ENCODE peak calls at places on chromosomes 12 and 14, in nine cellular contexts. One of them, this sample, is unnamed.

GRCh38 chr14:73886449-73887115 is at the start of gene ZNF410:
- ATAC-seq in heart left ventricle: peak
- ATAC-seq in A549: peak
- ATAC-seq in body of pancreas: peak
- ATAC-seq in naive B cell: peak
- ATAC-seq in activated naive CD8-positive, alpha-beta T cell treated with anti-CD3 and anti-CD28 coated beads, Interleukin-2, amount 10 ng/mL, durations not matched to agents 7 days and 5 days: peak
- ATAC-seq in activated CD8-positive, alpha-beta T cell treated with anti-CD3 and anti-CD28 coated beads, Interleukin-2, amount 10 ng/mL, durations not matched to agents 7 days and 5 days: peak
- ATAC-seq in left lung: peak
- ATAC-seq in CD4-positive, CD25-positive, alpha-beta regulatory T cell: peak
- ATAC-seq in this sample: peak

GRCh38 chr14:54435500-54435981 is 5.6 kb downstream of the CNIH1 start:
- ATAC-seq in naive B cell: no peak
- ATAC-seq in activated CD8-positive, alpha-beta T cell treated with anti-CD3 and anti-CD28 coated beads, Interleukin-2, amount 10 ng/mL, durations not matched to agents 7 days and 5 days: peak
- ATAC-seq in heart left ventricle: no peak
- ATAC-seq in CD4-positive, CD25-positive, alpha-beta regulatory T cell: peak
- ATAC-seq in A549: no peak
- ATAC-seq in left lung: peak
- ATAC-seq in body of pancreas: no peak
- ATAC-seq in activated naive CD8-positive, alpha-beta T cell treated with anti-CD3 and anti-CD28 coated beads, Interleukin-2, amount 10 ng/mL, durations not matched to agents 7 days and 5 days: peak
- ATAC-seq in this sample: no peak

GRCh38 chr12:128098725-128099124 is 168.2 kb upstream of the TMEM132C start:
- ATAC-seq in activated naive CD8-positive, alpha-beta T cell treated with anti-CD3 and anti-CD28 coated beads, Interleukin-2, amount 10 ng/mL, durations not matched to agents 7 days and 5 days: no peak
- ATAC-seq in activated CD8-positive, alpha-beta T cell treated with anti-CD3 and anti-CD28 coated beads, Interleukin-2, amount 10 ng/mL, durations not matched to agents 7 days and 5 days: no peak
- ATAC-seq in A549: no peak
- ATAC-seq in body of pancreas: no peak
- ATAC-seq in left lung: no peak
- ATAC-seq in CD4-positive, CD25-positive, alpha-beta regulatory T cell: no peak
- ATAC-seq in heart left ventricle: no peak
- ATAC-seq in naive B cell: no peak
- ATAC-seq in this sample: no peak

GRCh38 chr12:88520436-88520820 is 59.8 kb downstream of the KITLG start:
- ATAC-seq in activated CD8-positive, alpha-beta T cell treated with anti-CD3 and anti-CD28 coated beads, Interleukin-2, amount 10 ng/mL, durations not matched to agents 7 days and 5 days: no peak
- ATAC-seq in body of pancreas: no peak
- ATAC-seq in left lung: no peak
- ATAC-seq in naive B cell: no peak
- ATAC-seq in A549: no peak
- ATAC-seq in CD4-positive, CD25-positive, alpha-beta regulatory T cell: no peak
- ATAC-seq in activated naive CD8-positive, alpha-beta T cell treated with anti-CD3 and anti-CD28 coated beads, Interleukin-2, amount 10 ng/mL, durations not matched to agents 7 days and 5 days: no peak
- ATAC-seq in heart left ventricle: no peak
- ATAC-seq in this sample: no peak

GRCh38 chr12:93662961-93663728 is 14.0 kb upstream of the CRADD start:
- ATAC-seq in CD4-positive, CD25-positive, alpha-beta regulatory T cell: no peak
- ATAC-seq in A549: no peak
- ATAC-seq in body of pancreas: no peak
- ATAC-seq in left lung: no peak
- ATAC-seq in activated CD8-positive, alpha-beta T cell treated with anti-CD3 and anti-CD28 coated beads, Interleukin-2, amount 10 ng/mL, durations not matched to agents 7 days and 5 days: no peak
- ATAC-seq in heart left ventricle: no peak
- ATAC-seq in naive B cell: no peak
- ATAC-seq in activated naive CD8-positive, alpha-beta T cell treated with anti-CD3 and anti-CD28 coated beads, Interleukin-2, amount 10 ng/mL, durations not matched to agents 7 days and 5 days: no peak
- ATAC-seq in this sample: no peak

GRCh38 chr14:98408713-98409112 is 863.3 kb downstream of the BCL11B start:
- ATAC-seq in activated CD8-positive, alpha-beta T cell treated with anti-CD3 and anti-CD28 coated beads, Interleukin-2, amount 10 ng/mL, durations not matched to agents 7 days and 5 days: peak
- ATAC-seq in naive B cell: no peak
- ATAC-seq in CD4-positive, CD25-positive, alpha-beta regulatory T cell: no peak
- ATAC-seq in heart left ventricle: no peak
- ATAC-seq in A549: no peak
- ATAC-seq in left lung: no peak
- ATAC-seq in activated naive CD8-positive, alpha-beta T cell treated with anti-CD3 and anti-CD28 coated beads, Interleukin-2, amount 10 ng/mL, durations not matched to agents 7 days and 5 days: peak
- ATAC-seq in body of pancreas: no peak
- ATAC-seq in this sample: no peak

GRCh38 chr14:96184737-96185136 is 19.9 kb upstream of the BDKRB2 start:
- ATAC-seq in activated naive CD8-positive, alpha-beta T cell treated with anti-CD3 and anti-CD28 coated beads, Interleukin-2, amount 10 ng/mL, durations not matched to agents 7 days and 5 days: no peak
- ATAC-seq in body of pancreas: no peak
- ATAC-seq in A549: no peak
- ATAC-seq in activated CD8-positive, alpha-beta T cell treated with anti-CD3 and anti-CD28 coated beads, Interleukin-2, amount 10 ng/mL, durations not matched to agents 7 days and 5 days: no peak
- ATAC-seq in heart left ventricle: no peak
- ATAC-seq in left lung: no peak
- ATAC-seq in CD4-positive, CD25-positive, alpha-beta regulatory T cell: no peak
- ATAC-seq in naive B cell: no peak
- ATAC-seq in this sample: no peak

GRCh38 chr14:90278199-90279175 is 22.1 kb downstream of the PSMC1 start:
- ATAC-seq in naive B cell: no peak
- ATAC-seq in A549: no peak
- ATAC-seq in body of pancreas: no peak
- ATAC-seq in activated CD8-positive, alpha-beta T cell treated with anti-CD3 and anti-CD28 coated beads, Interleukin-2, amount 10 ng/mL, durations not matched to agents 7 days and 5 days: no peak
- ATAC-seq in left lung: no peak
- ATAC-seq in activated naive CD8-positive, alpha-beta T cell treated with anti-CD3 and anti-CD28 coated beads, Interleukin-2, amount 10 ng/mL, durations not matched to agents 7 days and 5 days: no peak
- ATAC-seq in heart left ventricle: peak
- ATAC-seq in CD4-positive, CD25-positive, alpha-beta regulatory T cell: no peak
- ATAC-seq in this sample: no peak

GRCh38 chr12:50551866-50552265 is 47.1 kb downstream of the DIP2B start:
- ATAC-seq in heart left ventricle: no peak
- ATAC-seq in activated CD8-positive, alpha-beta T cell treated with anti-CD3 and anti-CD28 coated beads, Interleukin-2, amount 10 ng/mL, durations not matched to agents 7 days and 5 days: no peak
- ATAC-seq in CD4-positive, CD25-positive, alpha-beta regulatory T cell: no peak
- ATAC-seq in A549: no peak
- ATAC-seq in activated naive CD8-positive, alpha-beta T cell treated with anti-CD3 and anti-CD28 coated beads, Interleukin-2, amount 10 ng/mL, durations not matched to agents 7 days and 5 days: no peak
- ATAC-seq in left lung: no peak
- ATAC-seq in body of pancreas: no peak
- ATAC-seq in naive B cell: no peak
- ATAC-seq in this sample: no peak